ENCODE peak calls at places on chromosomes 2 and 18, in ten cellular contexts. One of them, this sample, is unnamed.

GRCh38 chr18:51278045-51278649 is 80.7 kb upstream of the MEX3C start:
- DNase-seq in HTR-8/SVneo: no peak
- DNase-seq in stimulated activated naive B cell treated with anti-CD40 and anti-IgM and Interleukin-4, amounts not matched to agents 10 μg/mL and 1 μg/mL and 100 μg/mL, for 72 hours: no peak
- DNase-seq in HL-60: peak
- DNase-seq in stimulated activated CD8-positive, alpha-beta memory T cell treated with anti-CD3 and anti-CD28 coated beads, Interleukin-4, amount 100 ng/mL, for 48 hours: peak
- DNase-seq in AG10803: no peak
- DNase-seq in amniotic stem cell: no peak
- DNase-seq in Panc1: peak
- DNase-seq in activated T-helper 1 cell treated with anti-CD3 and anti-CD28 coated beads, Interleukin-2, amount 50 U/mL, for 16 hours: no peak
- DNase-seq in DMS 273 treated with DMSO at 0.1 percent for 48 hours: peak
- DNase-seq in this sample: peak

GRCh38 chr2:26602575-26602974 is 38.6 kb downstream of the CIB4 start:
- DNase-seq in stimulated activated CD8-positive, alpha-beta memory T cell treated with anti-CD3 and anti-CD28 coated beads, Interleukin-4, amount 100 ng/mL, for 48 hours: no peak
- DNase-seq in HL-60: no peak
- DNase-seq in activated T-helper 1 cell treated with anti-CD3 and anti-CD28 coated beads, Interleukin-2, amount 50 U/mL, for 16 hours: no peak
- DNase-seq in HTR-8/SVneo: no peak
- DNase-seq in stimulated activated naive B cell treated with anti-CD40 and anti-IgM and Interleukin-4, amounts not matched to agents 10 μg/mL and 1 μg/mL and 100 μg/mL, for 72 hours: no peak
- DNase-seq in amniotic stem cell: no peak
- DNase-seq in AG10803: no peak
- DNase-seq in Panc1: no peak
- DNase-seq in DMS 273 treated with DMSO at 0.1 percent for 48 hours: no peak
- DNase-seq in this sample: no peak

GRCh38 chr2:11583203-11583752 is 49.4 kb downstream of the GREB1 start:
- DNase-seq in stimulated activated naive B cell treated with anti-CD40 and anti-IgM and Interleukin-4, amounts not matched to agents 10 μg/mL and 1 μg/mL and 100 μg/mL, for 72 hours: no peak
- DNase-seq in amniotic stem cell: no peak
- DNase-seq in HL-60: no peak
- DNase-seq in HTR-8/SVneo: no peak
- DNase-seq in stimulated activated CD8-positive, alpha-beta memory T cell treated with anti-CD3 and anti-CD28 coated beads, Interleukin-4, amount 100 ng/mL, for 48 hours: no peak
- DNase-seq in DMS 273 treated with DMSO at 0.1 percent for 48 hours: peak
- DNase-seq in activated T-helper 1 cell treated with anti-CD3 and anti-CD28 coated beads, Interleukin-2, amount 50 U/mL, for 16 hours: no peak
- DNase-seq in Panc1: no peak
- DNase-seq in AG10803: no peak
- DNase-seq in this sample: no peak

GRCh38 chr2:118300807-118301206 is 212.5 kb downstream of the INSIG2 start:
- DNase-seq in activated T-helper 1 cell treated with anti-CD3 and anti-CD28 coated beads, Interleukin-2, amount 50 U/mL, for 16 hours: no peak
- DNase-seq in amniotic stem cell: no peak
- DNase-seq in Panc1: no peak
- DNase-seq in HTR-8/SVneo: no peak
- DNase-seq in stimulated activated CD8-positive, alpha-beta memory T cell treated with anti-CD3 and anti-CD28 coated beads, Interleukin-4, amount 100 ng/mL, for 48 hours: no peak
- DNase-seq in HL-60: no peak
- DNase-seq in DMS 273 treated with DMSO at 0.1 percent for 48 hours: no peak
- DNase-seq in stimulated activated naive B cell treated with anti-CD40 and anti-IgM and Interleukin-4, amounts not matched to agents 10 μg/mL and 1 μg/mL and 100 μg/mL, for 72 hours: no peak
- DNase-seq in AG10803: peak
- DNase-seq in this sample: no peak

GRCh38 chr18:36850527-36851201 is 21.7 kb downstream of the KIAA1328 start:
- DNase-seq in HTR-8/SVneo: peak
- DNase-seq in amniotic stem cell: peak
- DNase-seq in AG10803: peak
- DNase-seq in stimulated activated naive B cell treated with anti-CD40 and anti-IgM and Interleukin-4, amounts not matched to agents 10 μg/mL and 1 μg/mL and 100 μg/mL, for 72 hours: no peak
- DNase-seq in Panc1: no peak
- DNase-seq in DMS 273 treated with DMSO at 0.1 percent for 48 hours: no peak
- DNase-seq in HL-60: no peak
- DNase-seq in stimulated activated CD8-positive, alpha-beta memory T cell treated with anti-CD3 and anti-CD28 coated beads, Interleukin-4, amount 100 ng/mL, for 48 hours: no peak
- DNase-seq in activated T-helper 1 cell treated with anti-CD3 and anti-CD28 coated beads, Interleukin-2, amount 50 U/mL, for 16 hours: no peak
- DNase-seq in this sample: peak

GRCh38 chr2:24820598-24821432 is 27.6 kb downstream of the CENPO start:
- DNase-seq in Panc1: no peak
- DNase-seq in AG10803: no peak
- DNase-seq in stimulated activated naive B cell treated with anti-CD40 and anti-IgM and Interleukin-4, amounts not matched to agents 10 μg/mL and 1 μg/mL and 100 μg/mL, for 72 hours: no peak
- DNase-seq in HTR-8/SVneo: no peak
- DNase-seq in activated T-helper 1 cell treated with anti-CD3 and anti-CD28 coated beads, Interleukin-2, amount 50 U/mL, for 16 hours: no peak
- DNase-seq in amniotic stem cell: no peak
- DNase-seq in HL-60: no peak
- DNase-seq in stimulated activated CD8-positive, alpha-beta memory T cell treated with anti-CD3 and anti-CD28 coated beads, Interleukin-4, amount 100 ng/mL, for 48 hours: peak
- DNase-seq in DMS 273 treated with DMSO at 0.1 percent for 48 hours: no peak
- DNase-seq in this sample: no peak

GRCh38 chr2:215143458-215143857 is 5.0 kb upstream of the ABCA12 start:
- DNase-seq in activated T-helper 1 cell treated with anti-CD3 and anti-CD28 coated beads, Interleukin-2, amount 50 U/mL, for 16 hours: no peak
- DNase-seq in Panc1: no peak
- DNase-seq in stimulated activated naive B cell treated with anti-CD40 and anti-IgM and Interleukin-4, amounts not matched to agents 10 μg/mL and 1 μg/mL and 100 μg/mL, for 72 hours: no peak
- DNase-seq in HL-60: no peak
- DNase-seq in amniotic stem cell: no peak
- DNase-seq in AG10803: no peak
- DNase-seq in HTR-8/SVneo: no peak
- DNase-seq in DMS 273 treated with DMSO at 0.1 percent for 48 hours: no peak
- DNase-seq in stimulated activated CD8-positive, alpha-beta memory T cell treated with anti-CD3 and anti-CD28 coated beads, Interleukin-4, amount 100 ng/mL, for 48 hours: no peak
- DNase-seq in this sample: no peak

GRCh38 chr2:102094917-102095316 is 47.6 kb upstream of the IL1R1 start:
- DNase-seq in activated T-helper 1 cell treated with anti-CD3 and anti-CD28 coated beads, Interleukin-2, amount 50 U/mL, for 16 hours: no peak
- DNase-seq in stimulated activated naive B cell treated with anti-CD40 and anti-IgM and Interleukin-4, amounts not matched to agents 10 μg/mL and 1 μg/mL and 100 μg/mL, for 72 hours: no peak
- DNase-seq in stimulated activated CD8-positive, alpha-beta memory T cell treated with anti-CD3 and anti-CD28 coated beads, Interleukin-4, amount 100 ng/mL, for 48 hours: no peak
- DNase-seq in Panc1: peak
- DNase-seq in HL-60: peak
- DNase-seq in DMS 273 treated with DMSO at 0.1 percent for 48 hours: no peak
- DNase-seq in amniotic stem cell: no peak
- DNase-seq in HTR-8/SVneo: no peak
- DNase-seq in AG10803: peak
- DNase-seq in this sample: no peak

GRCh38 chr2:64846175-64846574 is 143.0 kb upstream of the SLC1A4 start:
- DNase-seq in HL-60: peak
- DNase-seq in activated T-helper 1 cell treated with anti-CD3 and anti-CD28 coated beads, Interleukin-2, amount 50 U/mL, for 16 hours: no peak
- DNase-seq in AG10803: peak
- DNase-seq in DMS 273 treated with DMSO at 0.1 percent for 48 hours: no peak
- DNase-seq in stimulated activated CD8-positive, alpha-beta memory T cell treated with anti-CD3 and anti-CD28 coated beads, Interleukin-4, amount 100 ng/mL, for 48 hours: no peak
- DNase-seq in stimulated activated naive B cell treated with anti-CD40 and anti-IgM and Interleukin-4, amounts not matched to agents 10 μg/mL and 1 μg/mL and 100 μg/mL, for 72 hours: no peak
- DNase-seq in HTR-8/SVneo: no peak
- DNase-seq in Panc1: no peak
- DNase-seq in amniotic stem cell: no peak
- DNase-seq in this sample: no peak

GRCh38 chr18:2589345-2590060 is 18.1 kb downstream of the NDC80 start:
- DNase-seq in activated T-helper 1 cell treated with anti-CD3 and anti-CD28 coated beads, Interleukin-2, amount 50 U/mL, for 16 hours: no peak
- DNase-seq in stimulated activated naive B cell treated with anti-CD40 and anti-IgM and Interleukin-4, amounts not matched to agents 10 μg/mL and 1 μg/mL and 100 μg/mL, for 72 hours: no peak
- DNase-seq in amniotic stem cell: no peak
- DNase-seq in DMS 273 treated with DMSO at 0.1 percent for 48 hours: no peak
- DNase-seq in AG10803: peak
- DNase-seq in stimulated activated CD8-positive, alpha-beta memory T cell treated with anti-CD3 and anti-CD28 coated beads, Interleukin-4, amount 100 ng/mL, for 48 hours: no peak
- DNase-seq in HTR-8/SVneo: no peak
- DNase-seq in HL-60: no peak
- DNase-seq in Panc1: no peak
- DNase-seq in this sample: no peak

GRCh38 chr2:137886432-137886831 is 77.8 kb upstream of the HNMT start:
- DNase-seq in stimulated activated CD8-positive, alpha-beta memory T cell treated with anti-CD3 and anti-CD28 coated beads, Interleukin-4, amount 100 ng/mL, for 48 hours: no peak
- DNase-seq in DMS 273 treated with DMSO at 0.1 percent for 48 hours: peak
- DNase-seq in Panc1: no peak
- DNase-seq in HL-60: peak
- DNase-seq in AG10803: no peak
- DNase-seq in HTR-8/SVneo: no peak
- DNase-seq in stimulated activated naive B cell treated with anti-CD40 and anti-IgM and Interleukin-4, amounts not matched to agents 10 μg/mL and 1 μg/mL and 100 μg/mL, for 72 hours: no peak
- DNase-seq in amniotic stem cell: no peak
- DNase-seq in activated T-helper 1 cell treated with anti-CD3 and anti-CD28 coated beads, Interleukin-2, amount 50 U/mL, for 16 hours: no peak
- DNase-seq in this sample: no peak

GRCh38 chr2:240932724-240933047 is 26.6 kb downstream of the CROCC2 start:
- DNase-seq in HL-60: no peak
- DNase-seq in stimulated activated CD8-positive, alpha-beta memory T cell treated with anti-CD3 and anti-CD28 coated beads, Interleukin-4, amount 100 ng/mL, for 48 hours: no peak
- DNase-seq in DMS 273 treated with DMSO at 0.1 percent for 48 hours: no peak
- DNase-seq in HTR-8/SVneo: no peak
- DNase-seq in AG10803: no peak
- DNase-seq in amniotic stem cell: no peak
- DNase-seq in Panc1: no peak
- DNase-seq in activated T-helper 1 cell treated with anti-CD3 and anti-CD28 coated beads, Interleukin-2, amount 50 U/mL, for 16 hours: peak
- DNase-seq in stimulated activated naive B cell treated with anti-CD40 and anti-IgM and Interleukin-4, amounts not matched to agents 10 μg/mL and 1 μg/mL and 100 μg/mL, for 72 hours: no peak
- DNase-seq in this sample: no peak

GRCh38 chr2:98334439-98335078 is 11.7 kb upstream of the CNGA3 start:
- DNase-seq in stimulated activated CD8-positive, alpha-beta memory T cell treated with anti-CD3 and anti-CD28 coated beads, Interleukin-4, amount 100 ng/mL, for 48 hours: no peak
- DNase-seq in stimulated activated naive B cell treated with anti-CD40 and anti-IgM and Interleukin-4, amounts not matched to agents 10 μg/mL and 1 μg/mL and 100 μg/mL, for 72 hours: no peak
- DNase-seq in Panc1: peak
- DNase-seq in activated T-helper 1 cell treated with anti-CD3 and anti-CD28 coated beads, Interleukin-2, amount 50 U/mL, for 16 hours: no peak
- DNase-seq in HL-60: no peak
- DNase-seq in amniotic stem cell: peak
- DNase-seq in HTR-8/SVneo: peak
- DNase-seq in AG10803: peak
- DNase-seq in DMS 273 treated with DMSO at 0.1 percent for 48 hours: no peak
- DNase-seq in this sample: no peak